ENCODE peak calls at places on chromosomes 7 and 10, in nine cellular contexts. H is CD4-positive, alpha-beta T cell; L is Panc1; O is RWPE1; E is hepatocyte; C is astrocyte of the spinal cord; R is choroid plexus epithelial cell; X is A549; M is lung. G is an unnamed sample.

GRCh38 chr10:110387983-110388681 is 83.4 kb upstream of the SMNDC1 start:
- DNase-seq in H (no peak), L (no peak), O (no peak), E (no peak), C (no peak), R (no peak), X (no peak), M (no peak), G (no peak)

GRCh38 chr7:28440055-28440601 is 27.8 kb downstream of the CREB5 start:
- DNase-seq in H (no peak), L (no peak), O (no peak), E (no peak), C (no peak), R (no peak), X (no peak), M (no peak), G (no peak)

GRCh38 chr7:139897422-139898085 is 68.5 kb downstream of the TBXAS1 start:
- DNase-seq in H (no peak), L (no peak), O (no peak), E (no peak), C (no peak), R (no peak), X (no peak), M (no peak), G (no peak)

GRCh38 chr10:48331436-48331835 is 25.0 kb downstream of the MAPK8 start:
- DNase-seq in H (no peak), L (no peak), O (no peak), E (no peak), C (no peak), R (no peak), X (no peak), M (no peak), G (no peak)

GRCh38 chr7:80017101-80017500 is 117.5 kb upstream of the GNAI1 start:
- DNase-seq in H (no peak), L (no peak), O (no peak), E (no peak), C (no peak), R (no peak), X (no peak), M (no peak), G (no peak)

GRCh38 chr7:107332488-107333269 is 137.2 kb upstream of the GPR22 start:
- DNase-seq in H (no peak), L (no peak), O (no peak), E (no peak), C (no peak), R (peak; percentile 6), X (no peak), M (no peak), G (no peak)

GRCh38 chr10:63987212-63987611 is 466.0 kb downstream of the REEP3 start:
- DNase-seq in H (no peak), L (no peak), O (no peak), E (no peak), C (no peak), R (no peak), X (no peak), M (no peak), G (no peak)

GRCh38 chr10:1643161-1643910 is 94.0 kb downstream of the ADARB2 start:
- DNase-seq in H (no peak), L (no peak), O (peak; percentile 34), E (peak; percentile 76), C (no peak), R (no peak), X (peak; percentile 5), M (no peak), G (peak; percentile 51)

GRCh38 chr7:55065511-55066229 is 46.9 kb downstream of the EGFR start:
- DNase-seq in H (no peak), L (peak; percentile 95), O (peak; percentile 73), E (peak; percentile 69), C (peak; percentile 92), R (peak; percentile 88), X (peak; percentile 67), M (no peak), G (peak; percentile 80)

GRCh38 chr7:104011829-104012228 is 22.4 kb upstream of the RELN start:
- DNase-seq in H (no peak), L (no peak), O (no peak), E (no peak), C (no peak), R (no peak), X (no peak), M (no peak), G (no peak)

GRCh38 chr10:96935810-96936209 is 103.7 kb downstream of the LCOR start:
- DNase-seq in H (no peak), L (no peak), O (no peak), E (no peak), C (no peak), R (no peak), X (no peak), M (no peak), G (no peak)

GRCh38 chr10:33697016-33697415 is 362.5 kb upstream of the NRP1 start:
- DNase-seq in H (no peak), L (no peak), O (peak; percentile 34), E (no peak), C (no peak), R (no peak), X (no peak), M (no peak), G (no peak)

GRCh38 chr10:11867497-11867896 is 44.3 kb downstream of the PROSER2 start:
- DNase-seq in H (no peak), L (no peak), O (no peak), E (no peak), C (no peak), R (no peak), X (no peak), M (no peak), G (no peak)

GRCh38 chr7:102000123-102000522 is 182.7 kb downstream of the CUX1 start:
- DNase-seq in H (no peak), L (no peak), O (no peak), E (no peak), C (no peak), R (no peak), X (no peak), M (no peak), G (no peak)

GRCh38 chr10:42926831-42927230 is 144.2 kb downstream of the BMS1 start:
- DNase-seq in H (no peak), L (no peak), O (peak; percentile 18), E (peak; percentile 47), C (peak; percentile 4), R (peak; percentile 70), X (no peak), M (no peak), G (peak; percentile 33)

GRCh38 chr10:9596368-9596920 is 1421.2 kb upstream of the CELF2 start:
- DNase-seq in H (no peak), L (no peak), O (peak; percentile 68), E (no peak), C (peak; percentile 63), R (peak; percentile 13), X (peak; percentile 0), M (no peak), G (peak; percentile 91)

GRCh38 chr10:79164075-79164474 is 95.3 kb downstream of the ZMIZ1 start:
- DNase-seq in H (no peak), L (no peak), O (no peak), E (no peak), C (no peak), R (no peak), X (no peak), M (no peak), G (no peak)

GRCh38 chr10:103281753-103282152 is 4.8 kb downstream of the INA start:
- DNase-seq in H (no peak), L (no peak), O (no peak), E (peak; percentile 65), C (no peak), R (peak; percentile 21), X (no peak), M (no peak), G (no peak)

DNA sequence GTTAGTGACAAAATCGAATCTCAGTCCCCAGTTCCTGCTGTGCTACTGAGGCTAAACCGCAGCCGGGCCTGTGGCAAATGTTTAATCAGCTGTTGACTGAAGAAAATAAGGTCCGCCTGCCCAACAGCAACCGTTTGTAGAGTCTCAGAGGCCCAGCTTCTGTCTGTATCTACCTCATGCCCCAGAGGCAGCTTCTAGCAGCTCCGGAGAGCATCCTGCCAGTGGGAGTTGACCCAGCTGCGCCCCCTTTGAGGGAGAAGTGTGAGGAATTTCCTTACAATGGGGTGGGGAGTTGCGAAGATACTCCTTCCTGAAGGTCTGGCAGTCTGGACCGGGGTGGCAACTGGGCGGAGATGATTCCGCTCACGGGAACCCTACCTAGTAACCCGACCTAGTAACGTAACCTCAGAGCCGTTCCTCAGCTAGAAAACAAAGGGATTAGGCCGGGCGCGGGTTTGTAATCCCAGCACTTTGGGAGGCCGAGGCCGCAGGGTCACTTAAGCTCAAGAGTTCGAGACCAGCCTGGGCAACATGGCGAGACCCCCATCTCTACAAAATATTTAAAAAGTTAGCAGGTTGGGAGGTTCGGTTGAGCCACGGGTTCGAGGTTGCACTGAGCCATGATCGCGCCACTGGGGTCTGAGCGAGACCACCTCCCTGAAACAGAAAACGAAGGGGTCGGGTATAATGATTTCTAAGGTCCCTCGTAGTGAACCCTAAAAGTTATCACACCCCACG is 846 bp upstream of the ZNF775 start:
- DNase-seq in H (peak; percentile 8), L (no peak), O (peak; percentile 26), E (peak; percentile 84), C (peak; percentile 71), R (peak; percentile 71), X (peak; percentile 72), M (peak; percentile 54), G (peak; percentile 74)
- TF ChIP-seq CTCF in H (no peak), L (no peak), O (no peak), E (peak; percentile 21), C (peak; percentile 29), R (peak; percentile 42), X (peak; percentile 29), M (no peak), G (no peak)

GRCh38 chr7:1291040-1291689 is 58.5 kb downstream of the UNCX start:
- DNase-seq in H (no peak), L (no peak), O (no peak), E (no peak), C (no peak), R (no peak), X (no peak), M (no peak), G (no peak)
- TF ChIP-seq CTCF in H (no peak), L (no peak), O (no peak), E (no peak), C (no peak), R (no peak), X (no peak), M (no peak), G (no peak)

GRCh38 chr10:128178319-128178937 is 52.2 kb upstream of the MKI67 start:
- DNase-seq in H (peak; percentile 22), L (no peak), O (peak; percentile 48), E (peak; percentile 45), C (no peak), R (peak; percentile 49), X (peak; percentile 61), M (no peak), G (peak; percentile 55)
- TF ChIP-seq CTCF in H (peak; percentile 42), L (peak; percentile 91), O (peak; percentile 36), E (peak; percentile 32), C (peak; percentile 41), R (peak; percentile 71), X (peak; percentile 60), M (no peak), G (peak; percentile 48)

GRCh38 chr7:34133983-34134782 is 228.8 kb downstream of the BMPER start:
- DNase-seq in H (no peak), L (peak; percentile 24), O (peak; percentile 80), E (peak; percentile 85), C (peak; percentile 82), R (peak; percentile 89), X (peak; percentile 64), M (peak; percentile 55), G (peak; percentile 77)
- TF ChIP-seq CTCF in H (no peak), L (peak; percentile 91), O (peak; percentile 89), E (peak; percentile 79), C (peak; percentile 82), R (peak; percentile 94), X (peak; percentile 77), M (no peak), G (peak; percentile 81)

GRCh38 chr7:152025937-152026890 is 740 bp downstream of the GALNT11 start:
- DNase-seq in H (no peak), L (no peak), O (no peak), E (no peak), C (no peak), R (peak; percentile 2), X (no peak), M (no peak), G (peak; percentile 11)
- TF ChIP-seq CTCF in H (no peak), L (peak; percentile 25), O (no peak), E (no peak), C (no peak), R (no peak), X (no peak), M (no peak), G (no peak)

G was measured in MCF 10A.